ENCODE peak calls at places on chromosome 16, in nine cellular contexts. One of them, this sample, is unnamed. For H3K4me1, the result is how much of the 10 kb centered on the place peaks cover.

GRCh38 chr16:27492588-27492979 is 57.1 kb downstream of the GTF3C1 start:
- DNase-seq in breast epithelium: no peak
- DNase-seq in cardiac muscle cell: no peak
- DNase-seq in sigmoid colon: no peak
- DNase-seq in neural progenitor cell: no peak
- DNase-seq in ovary: no peak
- DNase-seq in Panc1: no peak
- DNase-seq in psoas muscle: no peak
- DNase-seq in colonic mucosa: no peak
- DNase-seq in this sample: no peak

GRCh38 chr16:68283840-68284595 is 19.7 kb downstream of the SLC7A6 start:
- DNase-seq in breast epithelium: no peak
- DNase-seq in cardiac muscle cell: peak
- DNase-seq in sigmoid colon: no peak
- DNase-seq in neural progenitor cell: no peak
- DNase-seq in ovary: no peak
- DNase-seq in Panc1: no peak
- DNase-seq in psoas muscle: peak
- DNase-seq in colonic mucosa: no peak
- DNase-seq in this sample: no peak

GRCh38 chr16:10497132-10498088 is 83.0 kb downstream of the EMP2 start:
- DNase-seq in breast epithelium: no peak
- DNase-seq in cardiac muscle cell: no peak
- DNase-seq in sigmoid colon: no peak
- DNase-seq in neural progenitor cell: no peak
- DNase-seq in ovary: no peak
- DNase-seq in Panc1: no peak
- DNase-seq in psoas muscle: no peak
- DNase-seq in colonic mucosa: no peak
- DNase-seq in this sample: no peak

GRCh38 chr16:86968866-86969265 is 348.3 kb downstream of the C16orf95 start:
- DNase-seq in breast epithelium: no peak
- DNase-seq in cardiac muscle cell: no peak
- DNase-seq in sigmoid colon: no peak
- DNase-seq in neural progenitor cell: no peak
- DNase-seq in ovary: no peak
- DNase-seq in Panc1: no peak
- DNase-seq in psoas muscle: no peak
- DNase-seq in colonic mucosa: no peak
- DNase-seq in this sample: no peak

GRCh38 chr16:11254913-11255736 is 879 bp downstream of the SOCS1 start:
- DNase-seq in breast epithelium: peak
- DNase-seq in cardiac muscle cell: peak
- DNase-seq in sigmoid colon: peak
- DNase-seq in neural progenitor cell: peak
- DNase-seq in ovary: peak
- DNase-seq in Panc1: no peak
- DNase-seq in psoas muscle: peak
- DNase-seq in colonic mucosa: peak
- DNase-seq in this sample: peak

GRCh38 chr16:46857261-46857962 is 26.4 kb upstream of the C16orf87 start:
- DNase-seq in breast epithelium: no peak
- DNase-seq in cardiac muscle cell: peak
- DNase-seq in sigmoid colon: no peak
- DNase-seq in neural progenitor cell: peak
- DNase-seq in ovary: no peak
- DNase-seq in Panc1: no peak
- DNase-seq in psoas muscle: no peak
- DNase-seq in colonic mucosa: peak
- DNase-seq in this sample: peak

GRCh38 chr16:53745753-53746258 is 41.9 kb downstream of the FTO start:
- DNase-seq in breast epithelium: no peak
- DNase-seq in cardiac muscle cell: no peak
- DNase-seq in sigmoid colon: no peak
- DNase-seq in neural progenitor cell: no peak
- DNase-seq in ovary: no peak
- DNase-seq in Panc1: no peak
- DNase-seq in psoas muscle: no peak
- DNase-seq in colonic mucosa: no peak
- DNase-seq in this sample: no peak

GRCh38 chr16:35102780-35103403 is 1643.5 kb downstream of the TP53TG3F start:
- DNase-seq in breast epithelium: no peak
- DNase-seq in cardiac muscle cell: no peak
- DNase-seq in sigmoid colon: no peak
- DNase-seq in neural progenitor cell: no peak
- DNase-seq in ovary: no peak
- DNase-seq in Panc1: peak
- DNase-seq in psoas muscle: no peak
- DNase-seq in colonic mucosa: no peak
- DNase-seq in this sample: no peak

GRCh38 chr16:75433732-75434413 is 570 bp upstream of the CFDP1 start:
- DNase-seq in breast epithelium: peak
- DNase-seq in cardiac muscle cell: peak
- DNase-seq in sigmoid colon: peak
- DNase-seq in neural progenitor cell: peak
- DNase-seq in ovary: peak
- DNase-seq in Panc1: peak
- DNase-seq in psoas muscle: peak
- DNase-seq in colonic mucosa: peak
- DNase-seq in this sample: peak

GRCh38 chr16:72836985-72837384 is 210.9 kb downstream of the ZFHX3 start:
- DNase-seq in breast epithelium: no peak
- DNase-seq in cardiac muscle cell: no peak
- DNase-seq in sigmoid colon: no peak
- DNase-seq in neural progenitor cell: peak
- DNase-seq in ovary: no peak
- DNase-seq in Panc1: no peak
- DNase-seq in psoas muscle: no peak
- DNase-seq in colonic mucosa: no peak
- DNase-seq in this sample: no peak

GRCh38 chr16:66850115-66850815 is 6.1 kb downstream of the CA7 start:
- DNase-seq in breast epithelium: peak
- DNase-seq in cardiac muscle cell: no peak
- DNase-seq in sigmoid colon: no peak
- DNase-seq in neural progenitor cell: no peak
- DNase-seq in ovary: no peak
- DNase-seq in Panc1: no peak
- DNase-seq in psoas muscle: no peak
- DNase-seq in colonic mucosa: no peak
- DNase-seq in this sample: no peak

GRCh38 chr16:31678649-31679325 is 151.1 kb downstream of the AHSP start:
- DNase-seq in breast epithelium: no peak
- DNase-seq in cardiac muscle cell: no peak
- DNase-seq in sigmoid colon: no peak
- DNase-seq in neural progenitor cell: no peak
- DNase-seq in ovary: no peak
- DNase-seq in Panc1: no peak
- DNase-seq in psoas muscle: no peak
- DNase-seq in colonic mucosa: no peak
- DNase-seq in this sample: no peak

GRCh38 chr16:29641561-29641960 is 21.5 kb upstream of the SPN start:
- DNase-seq in breast epithelium: no peak
- DNase-seq in cardiac muscle cell: no peak
- DNase-seq in sigmoid colon: no peak
- DNase-seq in neural progenitor cell: no peak
- DNase-seq in ovary: no peak
- DNase-seq in Panc1: no peak
- DNase-seq in psoas muscle: no peak
- DNase-seq in colonic mucosa: no peak
- DNase-seq in this sample: no peak

GRCh38 chr16:49674255-49674980 is 181.5 kb downstream of the ZNF423 start:
- DNase-seq in breast epithelium: no peak
- DNase-seq in cardiac muscle cell: no peak
- DNase-seq in sigmoid colon: no peak
- DNase-seq in neural progenitor cell: no peak
- DNase-seq in ovary: no peak
- DNase-seq in Panc1: no peak
- DNase-seq in psoas muscle: no peak
- DNase-seq in colonic mucosa: no peak
- DNase-seq in this sample: no peak

GRCh38 chr16:49671325-49671724 is 184.6 kb downstream of the ZNF423 start:
- DNase-seq in breast epithelium: no peak
- DNase-seq in cardiac muscle cell: no peak
- DNase-seq in sigmoid colon: no peak
- DNase-seq in neural progenitor cell: no peak
- DNase-seq in ovary: no peak
- DNase-seq in Panc1: no peak
- DNase-seq in psoas muscle: no peak
- DNase-seq in colonic mucosa: no peak
- DNase-seq in this sample: no peak

GRCh38 chr16:49673442-49673841 is 182.5 kb downstream of the ZNF423 start:
- DNase-seq in breast epithelium: no peak
- DNase-seq in cardiac muscle cell: no peak
- DNase-seq in sigmoid colon: no peak
- DNase-seq in neural progenitor cell: no peak
- DNase-seq in ovary: no peak
- DNase-seq in Panc1: no peak
- DNase-seq in psoas muscle: no peak
- DNase-seq in colonic mucosa: no peak
- DNase-seq in this sample: no peak

GRCh38 chr16:49674990-49675389 is 180.9 kb downstream of the ZNF423 start:
- DNase-seq in breast epithelium: no peak
- DNase-seq in cardiac muscle cell: no peak
- DNase-seq in sigmoid colon: no peak
- DNase-seq in neural progenitor cell: no peak
- DNase-seq in ovary: no peak
- DNase-seq in Panc1: no peak
- DNase-seq in psoas muscle: no peak
- DNase-seq in colonic mucosa: no peak
- DNase-seq in this sample: no peak

GRCh38 chr16:49672753-49673152 is 183.2 kb downstream of the ZNF423 start:
- DNase-seq in breast epithelium: no peak
- DNase-seq in cardiac muscle cell: no peak
- DNase-seq in sigmoid colon: no peak
- DNase-seq in neural progenitor cell: no peak
- DNase-seq in ovary: no peak
- DNase-seq in Panc1: no peak
- DNase-seq in psoas muscle: no peak
- DNase-seq in colonic mucosa: no peak
- DNase-seq in this sample: no peak
- TF ChIP-seq CTCF in breast epithelium: no peak
- TF ChIP-seq CTCF in cardiac muscle cell: no peak
- TF ChIP-seq CTCF in sigmoid colon: no peak
- TF ChIP-seq CTCF in neural progenitor cell: no peak
- TF ChIP-seq CTCF in ovary: no peak
- TF ChIP-seq CTCF in Panc1: no peak
- TF ChIP-seq CTCF in psoas muscle: no peak
- TF ChIP-seq CTCF in colonic mucosa: no peak
- TF ChIP-seq CTCF in this sample: no peak

GRCh38 chr16:85311741-85312140 is 199.5 kb upstream of the CIBAR2 start:
- DNase-seq in breast epithelium: no peak
- DNase-seq in cardiac muscle cell: no peak
- DNase-seq in sigmoid colon: no peak
- DNase-seq in neural progenitor cell: no peak
- DNase-seq in ovary: no peak
- DNase-seq in Panc1: no peak
- DNase-seq in psoas muscle: no peak
- DNase-seq in colonic mucosa: no peak
- DNase-seq in this sample: no peak

GRCh38 chr16:85312174-85312573 is 199.9 kb upstream of the CIBAR2 start:
- DNase-seq in breast epithelium: no peak
- DNase-seq in cardiac muscle cell: no peak
- DNase-seq in sigmoid colon: no peak
- DNase-seq in neural progenitor cell: no peak
- DNase-seq in ovary: no peak
- DNase-seq in Panc1: no peak
- DNase-seq in psoas muscle: no peak
- DNase-seq in colonic mucosa: no peak
- DNase-seq in this sample: peak

GRCh38 chr16:85314633-85315032 is 202.4 kb upstream of the CIBAR2 start:
- DNase-seq in breast epithelium: no peak
- DNase-seq in cardiac muscle cell: no peak
- DNase-seq in sigmoid colon: no peak
- DNase-seq in neural progenitor cell: no peak
- DNase-seq in ovary: no peak
- DNase-seq in Panc1: no peak
- DNase-seq in psoas muscle: no peak
- DNase-seq in colonic mucosa: no peak
- DNase-seq in this sample: no peak

GRCh38 chr16:85312642-85313540 is 200.6 kb upstream of the CIBAR2 start:
- DNase-seq in breast epithelium: no peak
- DNase-seq in cardiac muscle cell: peak
- DNase-seq in sigmoid colon: no peak
- DNase-seq in neural progenitor cell: peak
- DNase-seq in ovary: no peak
- DNase-seq in Panc1: no peak
- DNase-seq in psoas muscle: no peak
- DNase-seq in colonic mucosa: no peak
- DNase-seq in this sample: peak

GRCh38 chr16:85313541-85314208 is 201.4 kb upstream of the CIBAR2 start:
- DNase-seq in breast epithelium: no peak
- DNase-seq in cardiac muscle cell: peak
- DNase-seq in sigmoid colon: no peak
- DNase-seq in neural progenitor cell: no peak
- DNase-seq in ovary: no peak
- DNase-seq in Panc1: no peak
- DNase-seq in psoas muscle: no peak
- DNase-seq in colonic mucosa: no peak
- DNase-seq in this sample: peak
- H3K4me1 ChIP-seq in breast epithelium: under half
- H3K4me1 ChIP-seq in cardiac muscle cell: half or more
- H3K4me1 ChIP-seq in sigmoid colon: under half
- H3K4me1 ChIP-seq in neural progenitor cell: under half
- H3K4me1 ChIP-seq in ovary: under half
- H3K4me1 ChIP-seq in Panc1: under half
- H3K4me1 ChIP-seq in psoas muscle: half or more
- H3K4me1 ChIP-seq in colonic mucosa: under half
- H3K4me1 ChIP-seq in this sample: half or more

GRCh38 chr16:14307059-14307531 is 236.0 kb downstream of the MRTFB start:
- DNase-seq in breast epithelium: no peak
- DNase-seq in cardiac muscle cell: no peak
- DNase-seq in sigmoid colon: no peak
- DNase-seq in neural progenitor cell: peak
- DNase-seq in ovary: no peak
- DNase-seq in Panc1: no peak
- DNase-seq in psoas muscle: no peak
- DNase-seq in colonic mucosa: no peak
- DNase-seq in this sample: no peak
- H3K4me3 ChIP-seq in breast epithelium: no peak
- H3K4me3 ChIP-seq in cardiac muscle cell: no peak
- H3K4me3 ChIP-seq in sigmoid colon: peak
- H3K4me3 ChIP-seq in neural progenitor cell: no peak
- H3K4me3 ChIP-seq in ovary: no peak
- H3K4me3 ChIP-seq in Panc1: peak
- H3K4me3 ChIP-seq in psoas muscle: peak
- H3K4me3 ChIP-seq in colonic mucosa: no peak
- H3K4me3 ChIP-seq in this sample: no peak

DNA sequence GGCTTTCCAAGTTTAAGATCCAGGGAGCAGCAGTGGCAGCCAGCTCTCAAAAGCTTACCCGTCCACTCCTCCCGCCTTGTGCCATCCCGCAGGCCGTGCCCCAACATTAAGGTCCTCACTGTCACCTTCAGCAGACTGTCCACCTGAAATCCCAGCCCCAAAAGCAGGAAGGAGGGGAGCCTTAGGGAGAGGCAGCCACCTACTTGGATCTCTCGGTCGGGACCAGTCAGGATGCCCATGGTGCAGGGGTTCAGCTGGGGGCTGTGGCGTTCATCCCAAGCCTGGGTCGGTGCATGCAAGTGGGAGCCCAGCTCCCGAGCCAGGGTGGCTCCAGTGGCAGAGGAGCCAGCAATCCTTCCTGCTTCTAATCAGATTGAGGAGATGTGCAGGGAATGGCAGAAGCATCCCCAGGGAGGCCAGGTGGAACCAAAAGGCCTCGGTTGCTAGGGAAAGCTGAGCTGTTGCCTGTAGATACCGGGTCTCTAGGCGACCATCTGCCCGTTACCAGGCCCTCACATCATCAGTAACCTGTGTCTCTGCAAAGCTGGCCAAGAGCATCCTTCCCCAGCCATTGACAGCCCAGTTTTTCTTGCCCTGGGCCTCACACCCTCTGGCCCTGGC is 24.6 kb downstream of the CNGB1 start:
- DNase-seq in breast epithelium: no peak
- DNase-seq in cardiac muscle cell: no peak
- DNase-seq in sigmoid colon: no peak
- DNase-seq in neural progenitor cell: no peak
- DNase-seq in ovary: no peak
- DNase-seq in Panc1: no peak
- DNase-seq in psoas muscle: no peak
- DNase-seq in colonic mucosa: no peak
- DNase-seq in this sample: no peak
- TF ChIP-seq CTCF in breast epithelium: no peak
- TF ChIP-seq CTCF in cardiac muscle cell: no peak
- TF ChIP-seq CTCF in sigmoid colon: no peak
- TF ChIP-seq CTCF in neural progenitor cell: no peak
- TF ChIP-seq CTCF in ovary: no peak
- TF ChIP-seq CTCF in Panc1: no peak
- TF ChIP-seq CTCF in psoas muscle: no peak
- TF ChIP-seq CTCF in colonic mucosa: no peak
- TF ChIP-seq CTCF in this sample: no peak

This sample was measured in thyroid gland.